ENCODE peak calls at places on chromosomes 7 and 10, in nine cellular contexts. S is NCI-H2029; X is CD8-positive, alpha-beta T cell; D is activated T-helper 2 cell treated with anti-CD3 and anti-CD28 coated beads, Interferon-gamma antibody, Interleukin-2, Interleukin-4, amounts not matched to agents 10 μg/mL and 5 μg/mL and 100 μg/mL, durations not matched to agents 14 hours and 24 hours and 36 hours; U is EL; O is psoas muscle; Q is Peyer's patch; C is activated CD8-positive, alpha-beta memory T cell treated with anti-CD3 and anti-CD28 coated beads, Interleukin-2, amount 50 U/mL, for 48 hours; Y is PC-9. T is an unnamed sample.

GRCh38 chr7:3078458-3078857 is 34.8 kb upstream of the CARD11 start:
- DNase-seq in Y (no peak), X (no peak), U (no peak), O (no peak), S (no peak), C (no peak), Q (no peak), D (no peak), T (no peak)

GRCh38 chr7:128201690-128202085 is 39.4 kb upstream of the LEP start:
- DNase-seq in Y (no peak), C (no peak), Q (no peak), O (no peak), U (no peak), X (no peak), D (no peak), S (no peak), T (no peak)

GRCh38 chr10:62831346-62831745 is 15.2 kb upstream of the EGR2 start:
- DNase-seq in Y (no peak), X (no peak), C (no peak), O (no peak), S (no peak), Q (no peak), D (no peak), U (peak), T (peak)

GRCh38 chr7:30238721-30239441 is 45.5 kb upstream of the ZNRF2 start:
- DNase-seq in X (no peak), D (no peak), S (peak), U (peak), C (peak), Q (no peak), Y (peak), O (peak), T (no peak)

GRCh38 chr10:4069491-4069890 is 284.5 kb upstream of the KLF6 start:
- DNase-seq in Y (no peak), X (no peak), S (no peak), Q (no peak), C (no peak), D (no peak), O (no peak), U (peak), T (peak)

GRCh38 chr7:13850185-13850752 is 139.2 kb downstream of the ETV1 start:
- DNase-seq in Q (peak), Y (peak), X (peak), C (peak), O (no peak), S (no peak), D (peak), U (peak), T (peak)

GRCh38 chr10:16505168-16505567 is 16.5 kb downstream of the C1QL3 start:
- DNase-seq in U (no peak), X (no peak), O (no peak), Q (no peak), C (no peak), D (no peak), S (no peak), Y (no peak), T (no peak)

GRCh38 chr7:2607122-2607912 is 24.5 kb upstream of the TTYH3 start:
- DNase-seq in Q (no peak), C (no peak), D (no peak), X (no peak), O (peak), U (no peak), Y (no peak), S (no peak), T (no peak)

GRCh38 chr10:45179716-45180115 is 135.7 kb downstream of the OR13A1 start:
- DNase-seq in D (no peak), O (no peak), Y (no peak), X (no peak), C (no peak), Q (no peak), S (no peak), U (no peak), T (no peak)

GRCh38 chr10:99709480-99710229 is 22.3 kb downstream of the COX15 start:
- DNase-seq in O (no peak), C (peak), U (peak), X (no peak), Y (no peak), Q (no peak), D (no peak), S (no peak), T (peak)

GRCh38 chr10:11178606-11179221 is 161.0 kb downstream of the CELF2 start:
- DNase-seq in U (peak), D (peak), Y (no peak), X (peak), C (peak), S (no peak), O (no peak), Q (peak), T (peak)

T was measured in fibroblast of villous mesenchyme.